ENCODE peak calls at places on chromosomes 12 and 14, in eight cellular contexts. D, V, M, W, J, C, S and B are unnamed samples.

GRCh38 chr14:76432967-76433752 is 57.2 kb downstream of the ESRRB start:
- DNase-seq in D (no peak), M (no peak), J (no peak), V (no peak), C (no peak), W (no peak), S (no peak), B (no peak)

GRCh38 chr12:47120736-47121135 is 41.0 kb upstream of the AMIGO2 start:
- DNase-seq in W (no peak), V (no peak), C (no peak), S (no peak), M (no peak), D (no peak), J (no peak), B (no peak)

GRCh38 chr14:27371868-27372267 is 774.0 kb upstream of the NOVA1 start:
- DNase-seq in J (no peak), W (no peak), M (no peak), C (no peak), V (no peak), D (no peak), S (no peak), B (no peak)

GRCh38 chr12:62983594-62983993 is 48.6 kb upstream of the PPM1H start:
- DNase-seq in V (peak; percentile 13), J (no peak), D (no peak), C (no peak), W (no peak), S (no peak), M (no peak), B (no peak)

GRCh38 chr14:103495854-103496253 is 26.8 kb downstream of the CKB start:
- DNase-seq in C (no peak), W (no peak), V (no peak), J (no peak), S (no peak), M (no peak), D (no peak), B (no peak)

GRCh38 chr14:68950111-68950510 is 29.0 kb downstream of the ACTN1 start:
- DNase-seq in V (no peak), D (no peak), C (no peak), J (no peak), S (no peak), M (peak; percentile 80), W (no peak), B (no peak)

GRCh38 chr12:132145334-132145733 is 1.1 kb downstream of the NOC4L start:
- DNase-seq in J (no peak), C (no peak), D (no peak), W (no peak), S (peak; percentile 25), V (no peak), M (no peak), B (no peak)

GRCh38 chr14:71668942-71669341 is 263.3 kb upstream of the RGS6 start:
- DNase-seq in S (no peak), M (no peak), J (no peak), V (no peak), W (no peak), C (no peak), D (no peak), B (no peak)